ENCODE peak calls at places on chromosomes 1 and 21, in nine cellular contexts. Y is mammary epithelial cell; Q is transverse colon; N is ascending aorta; O is HCT116; R is effector memory CD4-positive, alpha-beta T cell; D is brain microvascular endothelial cell; E is left ventricle myocardium inferior; A is neuronal stem cell. W is an unnamed sample.

GRCh38 chr21:35256468-35256988 is 207.4 kb upstream of the RUNX1 start:
- DNase-seq in Y (peak), Q (peak), N (peak), O (peak), R (no peak), D (peak), E (peak), A (peak), W (no peak)

GRCh38 chr21:35048706-35049617 is at the start of gene RUNX1:
- DNase-seq in Y (peak), Q (peak), N (peak), O (no peak), R (peak), D (peak), E (no peak), A (no peak), W (no peak)

GRCh38 chr21:30629173-30629572 is 5.8 kb upstream of the KRTAP20-2 start:
- DNase-seq in Y (no peak), Q (no peak), N (no peak), O (no peak), R (no peak), D (no peak), E (no peak), A (no peak), W (no peak)

GRCh38 chr1:92961896-92962752 is 862 bp upstream of the DIPK1A start:
- DNase-seq in Y (peak), Q (peak), N (no peak), O (peak), R (peak), D (no peak), E (peak), A (peak), W (no peak)

GRCh38 chr1:204493882-204494280 is 724 bp downstream of the PIK3C2B start:
- DNase-seq in Y (no peak), Q (peak), N (no peak), O (no peak), R (peak), D (peak), E (peak), A (no peak), W (peak)

GRCh38 chr1:40305451-40305850 is 11.6 kb downstream of the COL9A2 start:
- DNase-seq in Y (no peak), Q (no peak), N (no peak), O (no peak), R (no peak), D (no peak), E (no peak), A (no peak), W (no peak)

GRCh38 chr1:11888206-11888876 is 29.6 kb upstream of the NPPB start:
- DNase-seq in Y (no peak), Q (no peak), N (no peak), O (no peak), R (no peak), D (no peak), E (no peak), A (no peak), W (no peak)

GRCh38 chr1:85334962-85335361 is 58.5 kb upstream of the BCL10 start:
- DNase-seq in Y (no peak), Q (no peak), N (no peak), O (no peak), R (no peak), D (no peak), E (no peak), A (no peak), W (no peak)

GRCh38 chr1:40819101-40819500 is 35.5 kb downstream of the KCNQ4 start:
- DNase-seq in Y (no peak), Q (no peak), N (no peak), O (no peak), R (no peak), D (no peak), E (no peak), A (no peak), W (no peak)

GRCh38 chr1:10665930-10666850 is 130.3 kb downstream of the CASZ1 start:
- DNase-seq in Y (no peak), Q (peak), N (peak), O (no peak), R (no peak), D (no peak), E (peak), A (no peak), W (no peak)

GRCh38 chr1:200893411-200893901 is 1.2 kb upstream of the INAVA start:
- DNase-seq in Y (no peak), Q (peak), N (no peak), O (no peak), R (no peak), D (no peak), E (no peak), A (no peak), W (no peak)

GRCh38 chr1:218735436-218735835 is 390.3 kb downstream of the TGFB2 start:
- DNase-seq in Y (no peak), Q (no peak), N (no peak), O (no peak), R (no peak), D (peak), E (no peak), A (no peak), W (no peak)

GRCh38 chr1:21436488-21437340 is 3.2 kb upstream of the NBPF3 start:
- DNase-seq in Y (no peak), Q (peak), N (no peak), O (no peak), R (no peak), D (no peak), E (no peak), A (no peak), W (peak)

GRCh38 chr21:42644223-42645208 is 8.9 kb upstream of the PDE9A start:
- DNase-seq in Y (no peak), Q (no peak), N (no peak), O (no peak), R (no peak), D (peak), E (no peak), A (no peak), W (no peak)

GRCh38 chr1:85708826-85709222 is 591 bp upstream of the ZNHIT6 start:
- DNase-seq in Y (no peak), Q (peak), N (no peak), O (no peak), R (no peak), D (no peak), E (no peak), A (no peak), W (no peak)

GRCh38 chr1:99457381-99458165 is 188.3 kb upstream of the PALMD start:
- DNase-seq in Y (peak), Q (no peak), N (no peak), O (no peak), R (no peak), D (peak), E (no peak), A (no peak), W (peak)

GRCh38 chr1:1748686-1749321 is 24.6 kb upstream of the CDK11A start:
- DNase-seq in Y (no peak), Q (no peak), N (no peak), O (no peak), R (no peak), D (no peak), E (no peak), A (no peak), W (no peak)

GRCh38 chr1:79549191-79549590 is 542.7 kb upstream of the ADGRL4 start:
- DNase-seq in Y (no peak), Q (no peak), N (no peak), O (no peak), R (no peak), D (no peak), E (no peak), A (no peak), W (no peak)

GRCh38 chr1:230581446-230582079 is 60.7 kb upstream of the COG2 start:
- DNase-seq in Y (no peak), Q (no peak), N (no peak), O (no peak), R (no peak), D (no peak), E (no peak), A (no peak), W (no peak)

GRCh38 chr1:27356628-27357280 is 10.0 kb downstream of the MAP3K6 start:
- DNase-seq in Y (no peak), Q (peak), N (no peak), O (no peak), R (peak), D (no peak), E (no peak), A (no peak), W (no peak)

GRCh38 chr1:228164561-228165371 is 838 bp upstream of the IBA57 start:
- DNase-seq in Y (no peak), Q (no peak), N (no peak), O (no peak), R (no peak), D (no peak), E (no peak), A (no peak), W (no peak)

GRCh38 chr1:48610628-48611542 is 138.9 kb upstream of the SPATA6 start:
- DNase-seq in Y (no peak), Q (no peak), N (no peak), O (no peak), R (no peak), D (no peak), E (peak), A (no peak), W (peak)

GRCh38 chr1:162633327-162633762 is 1.1 kb downstream of the DDR2 start:
- DNase-seq in Y (no peak), Q (no peak), N (no peak), O (no peak), R (no peak), D (peak), E (no peak), A (no peak), W (no peak)

GRCh38 chr1:12617511-12617900 is 504 bp downstream of the DHRS3 start:
- DNase-seq in Y (peak), Q (peak), N (no peak), O (no peak), R (peak), D (no peak), E (no peak), A (no peak), W (no peak)

GRCh38 chr1:11138952-11139351 is 39.3 kb upstream of the EXOSC10 start:
- DNase-seq in Y (peak), Q (no peak), N (no peak), O (no peak), R (no peak), D (peak), E (no peak), A (no peak), W (no peak)

GRCh38 chr1:101259744-101260148 is 22.9 kb downstream of the S1PR1 start:
- DNase-seq in Y (peak), Q (no peak), N (no peak), O (no peak), R (no peak), D (no peak), E (no peak), A (no peak), W (no peak)

GRCh38 chr1:211944733-211945500 is 90.4 kb downstream of the INTS7 start:
- DNase-seq in Y (peak), Q (peak), N (no peak), O (no peak), R (no peak), D (no peak), E (no peak), A (no peak), W (no peak)

GRCh38 chr1:180779584-180779983 is 133.1 kb upstream of the KIAA1614 start:
- DNase-seq in Y (no peak), Q (no peak), N (no peak), O (no peak), R (no peak), D (no peak), E (no peak), A (no peak), W (no peak)

GRCh38 chr1:42504535-42505128 is 41.5 kb downstream of the CCDC30 start:
- DNase-seq in Y (no peak), Q (no peak), N (no peak), O (no peak), R (no peak), D (no peak), E (no peak), A (no peak), W (no peak)

GRCh38 chr21:46187814-46188213 is 3.6 kb upstream of the SPATC1L start:
- DNase-seq in Y (no peak), Q (no peak), N (no peak), O (no peak), R (no peak), D (no peak), E (no peak), A (no peak), W (no peak)
- H3K27ac ChIP-seq in Y (no peak), Q (peak), N (no peak), O (no peak), R (no peak), D (no peak), E (peak), A (no peak), W (peak)

DNA sequence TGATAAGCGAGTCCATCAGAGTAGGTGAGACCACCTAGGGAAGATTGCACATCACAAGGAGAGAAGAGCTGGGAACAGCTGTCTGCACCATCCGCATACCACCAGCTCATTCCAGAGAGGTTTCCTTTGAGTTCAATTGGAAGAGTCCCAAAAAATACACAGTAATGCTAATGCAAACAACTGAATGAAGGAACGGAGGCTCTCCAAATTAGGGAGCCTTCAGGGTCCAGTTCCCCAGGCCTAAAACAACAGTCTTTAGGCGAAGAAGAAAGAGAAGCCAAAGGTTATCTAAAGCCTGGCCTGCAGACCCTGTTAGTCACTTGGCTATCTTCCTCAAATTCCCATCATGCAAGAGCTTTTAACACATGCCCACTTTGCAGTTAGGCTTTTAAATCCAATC is 246.4 kb downstream of the PBX1 start:
- DNase-seq in Y (no peak), Q (no peak), N (no peak), O (no peak), R (no peak), D (peak), E (no peak), A (no peak), W (no peak)
- H3K27ac ChIP-seq in Y (no peak), Q (peak), N (peak), O (no peak), R (no peak), D (no peak), E (no peak), A (no peak), W (no peak)

GRCh38 chr1:8944006-8944405 is 1.7 kb upstream of the CA6 start:
- DNase-seq in Y (no peak), Q (no peak), N (no peak), O (no peak), R (no peak), D (no peak), E (no peak), A (no peak), W (no peak)

GRCh38 chr1:8941906-8942305 is 3.8 kb upstream of the CA6 start:
- DNase-seq in Y (peak), Q (no peak), N (no peak), O (peak), R (no peak), D (peak), E (no peak), A (no peak), W (no peak)

GRCh38 chr1:8943516-8943896 is 2.2 kb upstream of the CA6 start:
- DNase-seq in Y (no peak), Q (no peak), N (no peak), O (no peak), R (no peak), D (no peak), E (no peak), A (no peak), W (no peak)

GRCh38 chr1:8947127-8947691 is 1.5 kb downstream of the CA6 start:
- DNase-seq in Y (no peak), Q (no peak), N (no peak), O (no peak), R (no peak), D (no peak), E (no peak), A (no peak), W (no peak)

GRCh38 chr1:8945568-8945967 is at the start of gene CA6:
- DNase-seq in Y (no peak), Q (no peak), N (no peak), O (no peak), R (no peak), D (no peak), E (no peak), A (no peak), W (no peak)
- H3K27ac ChIP-seq in Y (no peak), Q (no peak), N (no peak), O (no peak), R (no peak), D (no peak), E (no peak), A (no peak), W (no peak)

GRCh38 chr1:109149874-109150601 is 36.1 kb downstream of the ELAPOR1 start:
- DNase-seq in Y (no peak), Q (no peak), N (no peak), O (no peak), R (no peak), D (no peak), E (no peak), A (no peak), W (no peak)
- H3K27ac ChIP-seq in Y (no peak), Q (peak), N (no peak), O (no peak), R (no peak), D (no peak), E (peak), A (no peak), W (no peak)